ENCODE peak calls at places on chromosomes 6 and 20, in six cellular contexts. T, J, B, G, W and P are unnamed samples.

GRCh38 chr6:140849441-140849840 is 1283.3 kb upstream of the GJE1 start:
- DNase-seq in T (no peak), J (no peak), B (no peak), G (no peak), W (no peak), P (no peak)

GRCh38 chr6:10441004-10441654 is 26.3 kb upstream of the TFAP2A start:
- DNase-seq in T (no peak), J (no peak), B (no peak), G (peak), W (no peak), P (no peak)

GRCh38 chr6:52013035-52013434 is 74.4 kb downstream of the PKHD1 start:
- DNase-seq in T (no peak), J (no peak), B (no peak), G (no peak), W (no peak), P (no peak)

GRCh38 chr20:48903705-48904104 is 17.8 kb upstream of the ARFGEF2 start:
- DNase-seq in T (no peak), J (no peak), B (no peak), G (no peak), W (no peak), P (no peak)

GRCh38 chr20:4147319-4147718 is 132.0 kb upstream of the RNF24 start:
- DNase-seq in T (no peak), J (no peak), B (no peak), G (no peak), W (no peak), P (no peak)

GRCh38 chr6:113359155-113360140 is 497.7 kb upstream of the MARCKS start:
- DNase-seq in T (no peak), J (no peak), B (no peak), G (peak), W (no peak), P (no peak)

GRCh38 chr6:86107985-86108384 is 465.3 kb upstream of the SYNCRIP start:
- DNase-seq in T (no peak), J (no peak), B (peak), G (no peak), W (no peak), P (no peak)

GRCh38 chr6:144223686-144224085 is 61.4 kb upstream of the UTRN start:
- DNase-seq in T (no peak), J (no peak), B (no peak), G (no peak), W (no peak), P (no peak)

GRCh38 chr6:106159531-106159940 is 73.4 kb downstream of the PRDM1 start:
- DNase-seq in T (no peak), J (no peak), B (no peak), G (peak), W (no peak), P (no peak)